ENCODE peak calls at places on chromosomes 13 and 19, in nine cellular contexts. E, M, Q, D, H, O, B, Z and S are unnamed samples.

GRCh38 chr19:13929340-13929739 is 8.9 kb downstream of the PODNL1 start:
- DNase-seq in E (no peak), M (no peak), Q (no peak), D (no peak), H (no peak), O (no peak), B (no peak), Z (no peak), S (no peak)

GRCh38 chr19:56069642-56070041 is 51.5 kb downstream of the ZNF787 start:
- DNase-seq in E (no peak), M (no peak), Q (no peak), D (no peak), H (no peak), O (no peak), B (peak; percentile 67), Z (no peak), S (no peak)

GRCh38 chr13:42041017-42041683 is 7.3 kb upstream of the DGKH start:
- DNase-seq in E (peak; percentile 51), M (no peak), Q (no peak), D (peak; percentile 44), H (no peak), O (peak; percentile 48), B (peak; percentile 32), Z (peak; percentile 60), S (no peak)

GRCh38 chr19:38173324-38174041 is 50.5 kb downstream of the DPF1 start:
- DNase-seq in E (no peak), M (peak; percentile 82), Q (peak; percentile 67), D (peak; percentile 36), H (no peak), O (no peak), B (no peak), Z (peak; percentile 28), S (peak; percentile 73)

GRCh38 chr13:20428666-20429644 is 96.7 kb downstream of the CRYL1 start:
- DNase-seq in E (no peak), M (no peak), Q (no peak), D (peak; percentile 61), H (no peak), O (no peak), B (no peak), Z (no peak), S (no peak)

GRCh38 chr19:44111910-44112463 is 1.2 kb upstream of the ZNF225 start:
- DNase-seq in E (no peak), M (no peak), Q (no peak), D (peak; percentile 92), H (no peak), O (no peak), B (no peak), Z (no peak), S (no peak)

GRCh38 chr19:19506592-19506991 is 8.8 kb downstream of the TSSK6 start:
- DNase-seq in E (no peak), M (no peak), Q (no peak), D (no peak), H (no peak), O (no peak), B (no peak), Z (no peak), S (no peak)

GRCh38 chr19:51354742-51355148 is 11.4 kb downstream of the ETFB start:
- DNase-seq in E (peak; percentile 75), M (no peak), Q (no peak), D (peak; percentile 19), H (no peak), O (no peak), B (no peak), Z (no peak), S (no peak)

GRCh38 chr19:44891016-44891882 is at the start of gene TOMM40:
- DNase-seq in E (peak; percentile 55), M (no peak), Q (peak; percentile 99), D (peak; percentile 100), H (no peak), O (no peak), B (no peak), Z (peak; percentile 100), S (no peak)

GRCh38 chr19:52248256-52248655 is 21.1 kb upstream of the ZNF766 start:
- DNase-seq in E (peak; percentile 72), M (no peak), Q (no peak), D (peak; percentile 33), H (no peak), O (peak; percentile 64), B (peak; percentile 43), Z (peak; percentile 61), S (no peak)

GRCh38 chr19:2618611-2619010 is 83.9 kb downstream of the GNG7 start:
- DNase-seq in E (peak; percentile 86), M (no peak), Q (no peak), D (peak; percentile 28), H (no peak), O (peak; percentile 80), B (peak; percentile 38), Z (peak; percentile 59), S (no peak)

GRCh38 chr19:1182727-1183126 is 8.7 kb upstream of the SBNO2 start:
- DNase-seq in E (no peak), M (no peak), Q (no peak), D (no peak), H (no peak), O (no peak), B (peak; percentile 2), Z (no peak), S (no peak)

GRCh38 chr19:31890230-31890629 is 455.2 kb upstream of the ZNF507 start:
- DNase-seq in E (no peak), M (no peak), Q (no peak), D (no peak), H (no peak), O (no peak), B (no peak), Z (no peak), S (no peak)

GRCh38 chr19:44607049-44607448 is 6.3 kb upstream of the IGSF23 start:
- DNase-seq in E (no peak), M (no peak), Q (no peak), D (peak; percentile 62), H (no peak), O (no peak), B (no peak), Z (no peak), S (no peak)

GRCh38 chr19:33047422-33047821 is 17.3 kb downstream of the RHPN2 start:
- DNase-seq in E (no peak), M (no peak), Q (no peak), D (no peak), H (no peak), O (peak; percentile 70), B (no peak), Z (peak; percentile 83), S (no peak)

GRCh38 chr13:27425918-27426630 is 1.7 kb downstream of the GTF3A start:
- DNase-seq in E (peak; percentile 87), M (peak; percentile 70), Q (peak; percentile 30), D (peak; percentile 69), H (peak; percentile 88), O (peak; percentile 82), B (peak; percentile 52), Z (peak; percentile 82), S (peak; percentile 84)
- TF ChIP-seq CTCF in E (peak; percentile 71), M (peak; percentile 18), Q (no peak), D (peak; percentile 33), H (peak; percentile 38), O (no peak), B (peak; percentile 25), Z (peak; percentile 42), S (peak; percentile 12)

GRCh38 chr19:42199440-42200115 is 17.9 kb downstream of the DEDD2 start:
- DNase-seq in E (peak; percentile 93), M (no peak), Q (no peak), D (no peak), H (no peak), O (peak; percentile 70), B (peak; percentile 61), Z (peak; percentile 34), S (no peak)

GRCh38 chr19:42198676-42199439 is 18.6 kb downstream of the DEDD2 start:
- DNase-seq in E (peak; percentile 97), M (no peak), Q (no peak), D (no peak), H (no peak), O (no peak), B (peak; percentile 84), Z (peak; percentile 44), S (no peak)

GRCh38 chr19:42200116-42200740 is 17.2 kb downstream of the DEDD2 start:
- DNase-seq in E (peak; percentile 23), M (no peak), Q (no peak), D (no peak), H (no peak), O (no peak), B (no peak), Z (no peak), S (no peak)

GRCh38 chr19:42196011-42197001 is 21.2 kb downstream of the DEDD2 start:
- DNase-seq in E (no peak), M (no peak), Q (no peak), D (no peak), H (no peak), O (no peak), B (no peak), Z (no peak), S (no peak)

DNA sequence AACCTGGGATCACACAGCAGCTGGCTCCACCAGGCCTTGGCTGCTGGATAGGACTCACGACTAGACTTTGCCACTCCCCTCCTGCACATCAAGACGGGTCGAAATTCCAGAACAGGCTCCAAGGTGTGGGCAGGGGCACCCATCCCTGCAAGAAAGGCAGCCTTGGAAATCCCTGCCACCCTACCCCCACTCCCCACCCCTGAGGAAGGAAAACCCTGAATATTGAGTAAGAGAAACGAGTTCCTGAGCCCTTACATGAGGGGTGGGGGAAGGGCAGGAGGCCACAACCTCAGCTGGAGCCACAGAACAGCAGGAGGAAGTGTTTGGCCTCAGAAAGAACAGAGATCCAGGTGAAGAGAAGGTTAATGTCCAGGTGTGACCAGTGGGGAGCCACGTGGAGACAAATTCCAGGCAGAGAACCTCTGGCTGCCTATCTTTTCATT is 20.1 kb downstream of the DEDD2 start:
- DNase-seq in E (peak; percentile 55), M (no peak), Q (no peak), D (no peak), H (no peak), O (no peak), B (no peak), Z (no peak), S (no peak)
- H3K4me3 ChIP-seq in E (no peak overlapping the region), M (no peak overlapping the region), Q (no peak overlapping the region), D (no peak overlapping the region), H (no peak overlapping the region), O (no peak overlapping the region), B (no peak overlapping the region), Z (no peak overlapping the region), S (no peak overlapping the region)

GRCh38 chr13:106695139-106695538 is 127.2 kb upstream of the ARGLU1 start:
- DNase-seq in E (no peak), M (no peak), Q (no peak), D (no peak), H (no peak), O (no peak), B (no peak), Z (no peak), S (no peak)
- H3K27ac ChIP-seq in E (no peak overlapping the region), M (no peak overlapping the region), Q (no peak overlapping the region), D (no peak overlapping the region), H (no peak overlapping the region), O (no peak overlapping the region), B (no peak overlapping the region), Z (no peak overlapping the region), S (no peak overlapping the region)

DNA sequence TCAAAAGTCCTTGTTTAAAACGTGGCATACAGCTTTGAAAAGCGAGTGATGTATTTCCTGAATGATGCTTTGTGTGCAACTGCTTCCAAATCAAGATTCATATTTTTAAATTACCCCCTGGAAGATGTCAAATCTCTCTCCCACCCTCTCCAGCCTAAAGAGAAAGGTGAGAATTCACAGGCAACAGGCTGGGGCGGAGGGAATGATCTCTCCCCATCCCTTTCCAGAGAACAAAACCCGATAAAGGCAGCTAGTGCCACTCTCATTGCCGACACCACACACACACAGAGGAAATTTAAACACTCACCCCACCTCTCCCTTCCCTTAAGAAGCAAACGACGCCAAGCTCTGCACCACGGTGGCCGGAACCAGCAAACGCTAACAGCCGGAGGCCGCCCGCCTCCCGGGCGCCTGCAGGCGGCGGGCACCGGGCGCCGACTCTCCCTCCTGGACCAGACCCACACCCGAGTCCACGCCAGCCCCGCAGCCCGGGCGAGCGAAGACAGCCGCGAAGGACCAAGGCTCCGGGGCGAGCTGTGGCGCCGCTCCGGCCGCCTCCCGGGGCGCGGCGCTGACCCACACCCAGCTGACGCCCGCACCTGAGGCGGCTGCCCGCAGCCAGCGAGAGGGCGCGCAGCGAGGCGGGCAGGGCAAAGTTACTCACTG is 485 bp downstream of the LNX2 start:
- DNase-seq in E (peak; percentile 50), M (no peak), Q (no peak), D (peak; percentile 21), H (peak; percentile 83), O (peak; percentile 41), B (peak; percentile 15), Z (no peak), S (peak; percentile 62)
- TF ChIP-seq CTCF in E (peak; percentile 27), M (peak; percentile 25), Q (peak; percentile 50), D (peak; percentile 30), H (peak; percentile 20), O (no peak), B (no peak), Z (no peak), S (peak; percentile 57)